ENCODE peak calls at places on chromosome 10, in five cellular contexts. One of them, this sample, is unnamed.

GRCh38 chr10:71776528-71776927 is 3.2 kb upstream of the VSIR start:
- DNase-seq in lower lobe of right lung: peak
- DNase-seq in Calu3: no peak
- DNase-seq in endothelial cell: no peak
- DNase-seq in Peyer's patch: no peak
- DNase-seq in this sample: no peak

GRCh38 chr10:80596391-80597257 is 58.9 kb downstream of the SH2D4B start:
- DNase-seq in Calu3: peak
- DNase-seq in Peyer's patch: peak
- DNase-seq in endothelial cell: peak
- DNase-seq in lower lobe of right lung: peak
- DNase-seq in this sample: peak

GRCh38 chr10:77163670-77164348 is 473.8 kb downstream of the KCNMA1 start:
- DNase-seq in Calu3: no peak
- DNase-seq in Peyer's patch: peak
- DNase-seq in endothelial cell: no peak
- DNase-seq in lower lobe of right lung: no peak
- DNase-seq in this sample: peak

GRCh38 chr10:62183442-62183841 is 85.2 kb downstream of the RTKN2 start:
- DNase-seq in Calu3: no peak
- DNase-seq in endothelial cell: no peak
- DNase-seq in Peyer's patch: no peak
- DNase-seq in lower lobe of right lung: no peak
- DNase-seq in this sample: no peak

GRCh38 chr10:43866712-43867111 is 218.0 kb upstream of the ZNF32 start:
- DNase-seq in Peyer's patch: no peak
- DNase-seq in Calu3: no peak
- DNase-seq in endothelial cell: no peak
- DNase-seq in lower lobe of right lung: no peak
- DNase-seq in this sample: peak

GRCh38 chr10:22250897-22251605 is 33.2 kb upstream of the EBLN1 start:
- DNase-seq in lower lobe of right lung: no peak
- DNase-seq in endothelial cell: no peak
- DNase-seq in Calu3: no peak
- DNase-seq in Peyer's patch: no peak
- DNase-seq in this sample: no peak

GRCh38 chr10:121823993-121824463 is 103.8 kb downstream of the ATE1 start:
- DNase-seq in endothelial cell: peak
- DNase-seq in Peyer's patch: no peak
- DNase-seq in lower lobe of right lung: no peak
- DNase-seq in Calu3: peak
- DNase-seq in this sample: no peak

GRCh38 chr10:131676046-131676445 is 224.8 kb upstream of the PPP2R2D start:
- DNase-seq in lower lobe of right lung: no peak
- DNase-seq in endothelial cell: no peak
- DNase-seq in Calu3: no peak
- DNase-seq in Peyer's patch: no peak
- DNase-seq in this sample: no peak

GRCh38 chr10:47367646-47368045 is 16.4 kb downstream of the ZNF488 start:
- DNase-seq in Peyer's patch: peak
- DNase-seq in lower lobe of right lung: no peak
- DNase-seq in endothelial cell: no peak
- DNase-seq in Calu3: no peak
- DNase-seq in this sample: peak

GRCh38 chr10:96470108-96470743 is 43.5 kb downstream of the TLL2 start:
- DNase-seq in Peyer's patch: peak
- DNase-seq in Calu3: peak
- DNase-seq in lower lobe of right lung: no peak
- DNase-seq in endothelial cell: peak
- DNase-seq in this sample: no peak

GRCh38 chr10:84267503-84268126 is 22.8 kb downstream of the RGR start:
- DNase-seq in Calu3: peak
- DNase-seq in endothelial cell: peak
- DNase-seq in lower lobe of right lung: peak
- DNase-seq in Peyer's patch: peak
- DNase-seq in this sample: no peak

GRCh38 chr10:91103384-91104184 is 116.9 kb upstream of the PCGF5 start:
- DNase-seq in Calu3: no peak
- DNase-seq in lower lobe of right lung: no peak
- DNase-seq in endothelial cell: peak
- DNase-seq in Peyer's patch: no peak
- DNase-seq in this sample: no peak

GRCh38 chr10:91108820-91109219 is 111.6 kb upstream of the PCGF5 start:
- DNase-seq in endothelial cell: no peak
- DNase-seq in lower lobe of right lung: no peak
- DNase-seq in Calu3: no peak
- DNase-seq in Peyer's patch: no peak
- DNase-seq in this sample: no peak

GRCh38 chr10:91105269-91105668 is 115.2 kb upstream of the PCGF5 start:
- DNase-seq in endothelial cell: no peak
- DNase-seq in lower lobe of right lung: no peak
- DNase-seq in Calu3: no peak
- DNase-seq in Peyer's patch: no peak
- DNase-seq in this sample: no peak

DNA sequence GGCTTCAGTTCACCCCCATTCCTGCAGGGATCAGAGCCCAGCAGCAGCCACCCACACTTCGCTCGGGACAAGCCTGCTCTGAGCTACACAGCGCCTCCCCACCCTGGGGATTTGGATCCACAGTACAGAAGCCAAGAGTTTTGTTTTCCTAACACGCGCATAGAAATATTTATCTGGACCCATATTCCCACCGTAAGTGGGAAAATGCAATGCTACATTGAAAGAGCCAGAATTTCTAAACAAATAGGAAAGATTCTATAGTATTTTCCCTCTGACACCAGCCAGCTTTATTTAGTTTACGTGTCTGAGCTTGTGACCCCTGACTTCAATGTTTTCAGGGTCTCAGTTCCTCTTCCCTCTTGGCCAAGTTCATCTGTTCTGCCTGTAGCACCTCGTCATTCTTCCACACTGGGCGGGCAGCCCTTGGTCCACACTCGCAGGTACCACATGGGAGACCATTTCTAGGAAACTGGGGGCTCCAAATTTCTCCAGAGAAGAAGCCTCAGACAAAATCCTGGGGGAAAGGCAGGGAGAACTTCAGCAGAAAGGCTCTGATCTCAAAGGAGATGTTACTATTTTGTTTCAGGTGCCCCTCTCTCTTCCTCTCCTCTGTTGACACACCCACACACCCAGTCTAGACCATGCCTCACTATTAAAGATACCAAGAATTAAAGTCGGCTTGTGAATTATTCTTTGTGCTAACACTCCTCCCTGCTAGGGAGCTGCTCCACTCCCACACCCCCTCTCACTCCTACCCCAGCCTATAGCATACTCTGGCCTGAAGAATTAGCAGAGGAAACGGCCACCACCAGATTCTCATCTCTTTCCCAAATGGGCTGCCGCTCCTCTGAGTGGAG is 116.0 kb upstream of the PCGF5 start:
- DNase-seq in Calu3: no peak
- DNase-seq in lower lobe of right lung: no peak
- DNase-seq in endothelial cell: no peak
- DNase-seq in Peyer's patch: no peak
- DNase-seq in this sample: no peak
- TF ChIP-seq CTCF in Calu3: no peak
- TF ChIP-seq CTCF in lower lobe of right lung: no peak
- TF ChIP-seq CTCF in endothelial cell: no peak
- TF ChIP-seq CTCF in Peyer's patch: no peak
- TF ChIP-seq CTCF in this sample: no peak

GRCh38 chr10:109773818-109774440 is 149.4 kb downstream of the XPNPEP1 start:
- DNase-seq in lower lobe of right lung: no peak
- DNase-seq in Calu3: no peak
- DNase-seq in endothelial cell: no peak
- DNase-seq in Peyer's patch: no peak
- DNase-seq in this sample: no peak
- TF ChIP-seq CTCF in lower lobe of right lung: peak
- TF ChIP-seq CTCF in Calu3: peak
- TF ChIP-seq CTCF in endothelial cell: peak
- TF ChIP-seq CTCF in Peyer's patch: no peak
- TF ChIP-seq CTCF in this sample: no peak

GRCh38 chr10:102112210-102112817 is 7.9 kb downstream of the LDB1 start:
- DNase-seq in Calu3: no peak
- DNase-seq in Peyer's patch: no peak
- DNase-seq in endothelial cell: no peak
- DNase-seq in lower lobe of right lung: no peak
- DNase-seq in this sample: no peak
- TF ChIP-seq CTCF in Calu3: no peak
- TF ChIP-seq CTCF in Peyer's patch: no peak
- TF ChIP-seq CTCF in endothelial cell: no peak
- TF ChIP-seq CTCF in lower lobe of right lung: peak
- TF ChIP-seq CTCF in this sample: no peak

DNA sequence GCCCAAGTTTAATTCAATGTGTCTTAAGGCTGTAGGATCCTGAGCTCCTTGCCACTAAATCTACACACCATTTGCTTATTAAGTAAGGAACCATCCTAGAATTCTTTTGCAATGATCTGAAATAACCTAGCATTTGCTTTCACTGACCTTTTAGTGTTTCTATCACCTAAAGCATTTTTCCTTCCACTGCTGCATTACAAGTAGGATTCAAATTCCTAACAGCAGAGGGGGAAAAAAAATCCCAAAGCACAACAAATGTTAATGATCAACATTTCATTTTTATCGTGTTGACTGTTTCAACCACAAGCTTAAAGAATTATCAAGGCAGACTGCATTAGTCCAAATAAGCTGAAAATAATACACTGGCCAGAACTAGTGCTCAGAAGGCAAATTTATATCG is 174.7 kb upstream of the TCF7L2 start:
- DNase-seq in Peyer's patch: no peak
- DNase-seq in Calu3: no peak
- DNase-seq in lower lobe of right lung: no peak
- DNase-seq in endothelial cell: no peak
- DNase-seq in this sample: no peak
- TF ChIP-seq CTCF in Peyer's patch: no peak
- TF ChIP-seq CTCF in Calu3: no peak
- TF ChIP-seq CTCF in lower lobe of right lung: no peak
- TF ChIP-seq CTCF in endothelial cell: no peak
- TF ChIP-seq CTCF in this sample: no peak

DNA sequence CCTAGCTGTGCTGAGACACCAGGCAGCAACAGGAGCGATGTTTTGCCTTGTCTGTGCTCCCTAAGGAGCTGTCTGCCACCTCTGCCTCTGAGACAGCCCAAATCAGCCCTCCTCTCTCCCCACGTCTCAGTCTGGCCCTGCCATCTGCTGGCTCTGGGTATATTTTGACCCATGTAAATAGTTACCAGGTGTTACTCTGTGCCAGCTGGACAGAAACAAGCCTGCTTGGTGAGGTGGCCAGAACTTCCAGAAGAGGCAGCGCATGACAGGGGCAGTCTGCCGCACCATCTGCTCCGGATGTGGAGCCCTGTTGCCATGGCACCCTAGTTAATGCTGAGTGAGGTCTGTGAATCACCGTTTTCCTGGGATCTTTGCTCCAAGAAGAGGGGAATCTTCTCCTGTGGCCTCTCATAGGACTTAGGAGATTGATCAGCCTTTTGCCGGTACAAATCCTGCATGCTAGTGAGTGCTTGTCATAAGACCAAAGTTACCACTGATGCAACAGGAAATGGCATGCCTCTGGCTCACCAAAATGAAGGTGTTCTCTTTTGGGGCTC is 31.8 kb downstream of the GSTO2 start:
- DNase-seq in Calu3: no peak
- DNase-seq in endothelial cell: no peak
- DNase-seq in Peyer's patch: peak
- DNase-seq in lower lobe of right lung: no peak
- DNase-seq in this sample: peak
- TF ChIP-seq CTCF in Calu3: no peak
- TF ChIP-seq CTCF in endothelial cell: no peak
- TF ChIP-seq CTCF in Peyer's patch: no peak
- TF ChIP-seq CTCF in lower lobe of right lung: no peak
- TF ChIP-seq CTCF in this sample: no peak

DNA sequence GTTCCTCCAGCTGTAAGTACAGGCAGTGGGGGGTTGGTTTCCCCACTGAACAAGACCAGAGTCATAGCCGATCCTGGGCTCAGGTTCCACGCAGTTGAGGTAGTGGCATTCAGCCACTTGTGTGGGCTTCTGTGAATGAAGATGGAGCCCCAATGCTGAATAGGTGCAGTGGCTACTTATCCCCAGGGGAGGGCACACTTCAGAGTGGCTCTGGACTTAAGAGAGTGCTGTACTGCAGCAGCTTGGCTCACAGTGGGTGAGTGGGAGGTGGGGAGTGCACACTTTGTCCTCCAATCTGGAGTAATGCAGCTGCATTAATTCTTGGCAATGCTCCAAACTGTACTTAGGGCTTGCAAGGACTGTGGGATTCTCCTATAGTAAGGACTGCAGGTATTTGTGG is 81.9 kb downstream of the BUB3 start:
- DNase-seq in Peyer's patch: no peak
- DNase-seq in endothelial cell: peak
- DNase-seq in Calu3: no peak
- DNase-seq in lower lobe of right lung: no peak
- DNase-seq in this sample: no peak
- TF ChIP-seq CTCF in Peyer's patch: no peak
- TF ChIP-seq CTCF in endothelial cell: no peak
- TF ChIP-seq CTCF in Calu3: no peak
- TF ChIP-seq CTCF in lower lobe of right lung: no peak
- TF ChIP-seq CTCF in this sample: no peak